ENCODE peak calls at places on chromosome 1, in four cellular contexts. H is substantia nigra, F is EL, K is A172. N is an unnamed sample.

GRCh38 chr1:232620356-232620841 is 9.5 kb downstream of the SIPA1L2 start:
- DNase-seq in H (peak), F (peak), K (no peak), N (peak)

GRCh38 chr1:18230840-18231239 is 123.2 kb downstream of the IGSF21 start:
- DNase-seq in H (peak), F (no peak), K (no peak), N (peak)

GRCh38 chr1:86062458-86062857 is 94.1 kb downstream of the COL24A1 start:
- DNase-seq in H (no peak), F (no peak), K (no peak), N (no peak)

GRCh38 chr1:53127546-53127945 is 14.9 kb downstream of the SLC1A7 start:
- DNase-seq in H (no peak), F (no peak), K (no peak), N (no peak)

GRCh38 chr1:115828101-115829022 is 12.6 kb downstream of the NHLH2 start:
- DNase-seq in H (peak), F (no peak), K (no peak), N (no peak)

GRCh38 chr1:231200417-231201031 is 38.7 kb downstream of the TRIM67 start:
- DNase-seq in H (no peak), F (peak), K (peak), N (no peak)

GRCh38 chr1:16718908-16719533 is 21.3 kb upstream of the RNU1-4 start:
- DNase-seq in H (no peak), F (peak), K (no peak), N (no peak)

GRCh38 chr1:63599799-63600198 is 6.6 kb downstream of the PGM1 start:
- DNase-seq in H (no peak), F (no peak), K (no peak), N (no peak)